ENCODE peak calls at places on chromosome 9, in four cellular contexts. One of them, this sample, is unnamed.
A peak's percentile ranks its signal among the peaks of the same experiment; 100 is the strongest.

GRCh38 chr9:134880484-134881312 is at the start of gene FCN2:
- DNase-seq in PC-9: no peak
- DNase-seq in PC-3: no peak
- DNase-seq in fibroblast of lung: no peak
- DNase-seq in this sample: no peak

GRCh38 chr9:95425910-95426551 is 90.7 kb downstream of the PTCH1 start:
- DNase-seq in PC-3: peak; percentile 55
- DNase-seq in fibroblast of lung: peak; percentile 50
- DNase-seq in PC-9: peak; percentile 20
- DNase-seq in this sample: peak; percentile 23

GRCh38 chr9:106974341-106974740 is 111.4 kb downstream of the ZNF462 start:
- DNase-seq in fibroblast of lung: no peak
- DNase-seq in PC-9: no peak
- DNase-seq in PC-3: no peak
- DNase-seq in this sample: no peak

GRCh38 chr9:9004844-9005243 is 1205.3 kb upstream of the DMAC1 start:
- DNase-seq in fibroblast of lung: peak; percentile 4
- DNase-seq in PC-9: no peak
- DNase-seq in PC-3: no peak
- DNase-seq in this sample: no peak

GRCh38 chr9:110788871-110789270 is 120.3 kb downstream of the MUSK start:
- DNase-seq in fibroblast of lung: no peak
- DNase-seq in PC-9: no peak
- DNase-seq in PC-3: no peak
- DNase-seq in this sample: no peak

GRCh38 chr9:81116340-81117207 is 572.8 kb downstream of the TLE1 start:
- DNase-seq in PC-3: peak; percentile 8
- DNase-seq in PC-9: no peak
- DNase-seq in fibroblast of lung: peak; percentile 12
- DNase-seq in this sample: no peak

GRCh38 chr9:72315510-72316287 is 49.3 kb downstream of the ZFAND5 start:
- DNase-seq in fibroblast of lung: peak; percentile 91
- DNase-seq in PC-3: peak; percentile 52
- DNase-seq in PC-9: peak; percentile 68
- DNase-seq in this sample: peak; percentile 56

GRCh38 chr9:6086006-6086655 is 70.7 kb upstream of the RANBP6 start:
- DNase-seq in PC-9: no peak
- DNase-seq in PC-3: no peak
- DNase-seq in fibroblast of lung: no peak
- DNase-seq in this sample: peak; percentile 8

GRCh38 chr9:78026947-78027346 is 4.7 kb downstream of the GNAQ start:
- DNase-seq in PC-9: no peak
- DNase-seq in PC-3: no peak
- DNase-seq in fibroblast of lung: peak; percentile 68
- DNase-seq in this sample: no peak

GRCh38 chr9:88736136-88736637 is 201.2 kb downstream of the NXNL2 start:
- DNase-seq in PC-3: no peak
- DNase-seq in PC-9: no peak
- DNase-seq in fibroblast of lung: peak; percentile 43
- DNase-seq in this sample: no peak

GRCh38 chr9:20624201-20625002 is 2.1 kb upstream of the MLLT3 start:
- DNase-seq in PC-9: peak; percentile 24
- DNase-seq in PC-3: peak; percentile 81
- DNase-seq in fibroblast of lung: peak; percentile 86
- DNase-seq in this sample: peak; percentile 62

GRCh38 chr9:124220551-124221451 is 36.9 kb upstream of the NEK6 start:
- DNase-seq in PC-3: peak; percentile 93
- DNase-seq in fibroblast of lung: peak; percentile 74
- DNase-seq in PC-9: peak; percentile 51
- DNase-seq in this sample: peak; percentile 45

GRCh38 chr9:86349271-86349670 is 4.9 kb downstream of the TUT7 start:
- DNase-seq in PC-3: peak; percentile 78
- DNase-seq in PC-9: no peak
- DNase-seq in fibroblast of lung: peak; percentile 39
- DNase-seq in this sample: no peak

GRCh38 chr9:131709741-131710499 is 30.0 kb downstream of the RAPGEF1 start:
- DNase-seq in fibroblast of lung: peak; percentile 19
- DNase-seq in PC-3: no peak
- DNase-seq in PC-9: no peak
- DNase-seq in this sample: peak; percentile 59

GRCh38 chr9:127965953-127966352 is 14.8 kb downstream of the EEIG1 start:
- DNase-seq in PC-3: no peak
- DNase-seq in PC-9: no peak
- DNase-seq in fibroblast of lung: no peak
- DNase-seq in this sample: peak; percentile 9

GRCh38 chr9:114272739-114273431 is 50.0 kb upstream of the ORM1 start:
- DNase-seq in PC-3: no peak
- DNase-seq in fibroblast of lung: no peak
- DNase-seq in PC-9: no peak
- DNase-seq in this sample: no peak

GRCh38 chr9:93053781-93054331 is 4.6 kb upstream of the SUSD3 start:
- DNase-seq in PC-3: no peak
- DNase-seq in fibroblast of lung: no peak
- DNase-seq in PC-9: no peak
- DNase-seq in this sample: no peak

GRCh38 chr9:113626735-113627495 is 163.4 kb downstream of the RGS3 start:
- DNase-seq in PC-9: no peak
- DNase-seq in fibroblast of lung: no peak
- DNase-seq in PC-3: no peak
- DNase-seq in this sample: no peak

GRCh38 chr9:20962487-20962886 is 69.0 kb downstream of the HACD4 start:
- DNase-seq in PC-9: no peak
- DNase-seq in fibroblast of lung: peak; percentile 15
- DNase-seq in PC-3: no peak
- DNase-seq in this sample: no peak

GRCh38 chr9:133897675-133898074 is 94.4 kb downstream of the VAV2 start:
- DNase-seq in fibroblast of lung: no peak
- DNase-seq in PC-3: no peak
- DNase-seq in PC-9: no peak
- DNase-seq in this sample: no peak

GRCh38 chr9:129561594-129562281 is 59.2 kb downstream of the C9orf50 start:
- DNase-seq in PC-9: no peak
- DNase-seq in PC-3: no peak
- DNase-seq in fibroblast of lung: peak; percentile 64
- DNase-seq in this sample: no peak

GRCh38 chr9:120856700-120857099 is 14.0 kb upstream of the PSMD5 start:
- DNase-seq in PC-3: no peak
- DNase-seq in PC-9: no peak
- DNase-seq in fibroblast of lung: no peak
- DNase-seq in this sample: no peak

GRCh38 chr9:93094294-93095204 is 1.5 kb upstream of the CARD19 start:
- DNase-seq in PC-3: no peak
- DNase-seq in fibroblast of lung: no peak
- DNase-seq in PC-9: no peak
- DNase-seq in this sample: no peak

GRCh38 chr9:120366646-120367019 is 213.3 kb downstream of the CDK5RAP2 start:
- DNase-seq in fibroblast of lung: peak; percentile 79
- DNase-seq in PC-3: peak; percentile 76
- DNase-seq in PC-9: peak; percentile 53
- DNase-seq in this sample: peak; percentile 93

GRCh38 chr9:81473708-81474107 is 215.6 kb downstream of the TLE1 start:
- DNase-seq in PC-9: no peak
- DNase-seq in fibroblast of lung: peak; percentile 65
- DNase-seq in PC-3: no peak
- DNase-seq in this sample: no peak

GRCh38 chr9:71767421-71768321 is 642 bp downstream of the CEMIP2 start:
- DNase-seq in fibroblast of lung: peak; percentile 29
- DNase-seq in PC-9: peak; percentile 26
- DNase-seq in PC-3: no peak
- DNase-seq in this sample: no peak

GRCh38 chr9:93297659-93298497 is 113.9 kb downstream of the WNK2 start:
- DNase-seq in fibroblast of lung: no peak
- DNase-seq in PC-9: no peak
- DNase-seq in PC-3: no peak
- DNase-seq in this sample: no peak

GRCh38 chr9:118693645-118694044 is 675.6 kb downstream of the BRINP1 start:
- DNase-seq in PC-9: no peak
- DNase-seq in fibroblast of lung: no peak
- DNase-seq in PC-3: no peak
- DNase-seq in this sample: no peak

GRCh38 chr9:134759001-134759607 is 117.5 kb downstream of the COL5A1 start:
- DNase-seq in PC-3: no peak
- DNase-seq in PC-9: no peak
- DNase-seq in fibroblast of lung: no peak
- DNase-seq in this sample: peak; percentile 59

GRCh38 chr9:134189167-134189474 is 24.8 kb upstream of the RNU6ATAC start:
- DNase-seq in PC-9: no peak
- DNase-seq in fibroblast of lung: no peak
- DNase-seq in PC-3: no peak
- DNase-seq in this sample: no peak

GRCh38 chr9:137309368-137310189 is 7.5 kb upstream of the NRARP start:
- DNase-seq in PC-3: no peak
- DNase-seq in PC-9: no peak
- DNase-seq in fibroblast of lung: no peak
- DNase-seq in this sample: no peak

GRCh38 chr9:129761293-129761900 is 8.6 kb upstream of the PTGES start:
- DNase-seq in PC-9: no peak
- DNase-seq in PC-3: no peak
- DNase-seq in fibroblast of lung: peak; percentile 94
- DNase-seq in this sample: peak; percentile 50

GRCh38 chr9:26888271-26888670 is 4.3 kb downstream of the CAAP1 start:
- DNase-seq in fibroblast of lung: no peak
- DNase-seq in PC-9: no peak
- DNase-seq in PC-3: no peak
- DNase-seq in this sample: no peak

GRCh38 chr9:109781086-109781485 is 1.1 kb downstream of the PALM2AKAP2 start:
- DNase-seq in PC-3: no peak
- DNase-seq in PC-9: no peak
- DNase-seq in fibroblast of lung: peak; percentile 54
- DNase-seq in this sample: no peak

GRCh38 chr9:74543145-74543544 is 46.0 kb downstream of the RORB start:
- DNase-seq in PC-9: no peak
- DNase-seq in fibroblast of lung: no peak
- DNase-seq in PC-3: no peak
- DNase-seq in this sample: no peak

DNA sequence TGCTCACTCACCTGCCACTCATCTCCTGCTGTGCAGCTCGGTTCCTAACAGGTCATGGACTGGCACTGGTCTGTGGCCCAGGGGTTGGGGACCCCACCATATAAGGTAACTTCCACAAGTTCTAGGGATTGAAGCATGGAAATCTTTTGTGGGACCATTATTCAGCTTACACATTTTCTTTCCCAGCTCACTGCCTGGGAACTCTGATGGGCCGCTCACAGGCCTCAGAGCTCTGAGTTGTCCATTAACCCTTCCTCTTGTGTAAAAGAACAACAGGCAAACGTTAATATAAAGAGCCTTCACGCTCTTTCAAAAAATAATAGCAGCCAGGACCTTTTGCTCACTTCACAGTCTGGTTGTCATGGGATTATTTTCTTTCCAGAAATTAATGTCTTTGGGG is 443.3 kb downstream of the AGTPBP1 start:
- DNase-seq in PC-9: no peak
- DNase-seq in fibroblast of lung: no peak
- DNase-seq in PC-3: no peak
- DNase-seq in this sample: no peak
- H3K4me2 ChIP-seq in PC-9: no peak overlapping the region
- H3K4me2 ChIP-seq in fibroblast of lung: no peak overlapping the region
- H3K4me2 ChIP-seq in PC-3: no peak overlapping the region
- H3K4me2 ChIP-seq in this sample: no peak overlapping the region

DNA sequence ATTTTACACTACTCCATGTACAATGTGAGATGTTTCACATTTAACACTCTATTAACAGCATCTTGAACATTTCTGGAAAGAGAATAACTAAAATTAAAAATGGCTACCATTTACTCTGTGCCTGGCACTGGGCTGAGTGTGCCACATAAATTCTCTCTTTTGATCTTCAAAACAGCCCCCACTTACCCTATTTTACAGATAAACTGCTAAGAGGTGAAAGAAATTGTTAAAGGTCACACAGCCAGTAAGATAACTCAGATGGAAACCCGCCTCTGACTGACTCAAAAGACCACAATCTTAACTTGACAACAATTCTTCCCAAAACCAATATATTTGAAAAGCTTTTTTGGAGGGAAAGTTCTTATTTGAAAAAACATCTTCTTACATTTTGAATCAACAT is 97.3 kb downstream of the MAPKAP1 start:
- DNase-seq in PC-9: no peak
- DNase-seq in fibroblast of lung: no peak
- DNase-seq in PC-3: no peak
- DNase-seq in this sample: no peak
- H4K20me1 ChIP-seq in PC-9: no peaks in the 10 kb centered on the region
- H4K20me1 ChIP-seq in fibroblast of lung: no peaks in the 10 kb centered on the region
- H4K20me1 ChIP-seq in PC-3: no peaks in the 10 kb centered on the region
- H4K20me1 ChIP-seq in this sample: peaks cover 77% of the 10 kb centered on the region

DNA sequence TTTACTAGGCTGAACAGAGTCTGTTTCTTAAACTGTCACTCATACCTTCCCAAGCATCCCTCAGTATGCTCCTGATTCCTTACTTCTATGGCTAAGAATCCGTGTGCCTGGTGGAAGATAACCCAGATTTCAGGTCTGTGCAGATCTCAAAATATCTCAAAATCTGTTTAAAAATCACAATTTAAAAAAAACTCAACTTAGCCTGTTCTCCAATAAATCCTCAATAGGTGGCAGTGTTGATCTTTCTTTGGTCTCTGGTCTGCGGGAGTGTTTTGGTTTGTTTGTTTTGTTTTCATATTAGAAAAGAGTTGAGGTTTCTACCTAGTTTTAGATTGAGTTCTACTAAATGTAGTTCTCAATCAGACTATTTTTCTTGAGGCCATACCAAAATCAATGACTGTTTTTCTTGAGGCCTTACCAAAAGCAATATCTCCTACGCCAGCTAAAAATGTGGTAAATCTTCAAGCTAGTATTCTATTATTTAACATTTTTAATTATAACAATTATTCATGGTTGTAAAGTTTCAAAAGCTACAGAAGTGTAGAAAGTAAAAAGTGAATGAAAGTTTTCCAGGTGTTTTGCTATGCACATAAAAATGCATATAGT is 57.9 kb downstream of the TGFBR1 start:
- DNase-seq in fibroblast of lung: peak; percentile 67
- DNase-seq in PC-9: no peak
- DNase-seq in PC-3: peak; percentile 51
- DNase-seq in this sample: peak; percentile 5
- TF ChIP-seq CTCF in fibroblast of lung: peak; percentile 59
- TF ChIP-seq CTCF in PC-9: peak; percentile 79
- TF ChIP-seq CTCF in PC-3: peak; percentile 76
- TF ChIP-seq CTCF in this sample: peak; percentile 74

GRCh38 chr9:90189306-90189705 is 453.3 kb downstream of the DIRAS2 start:
- DNase-seq in PC-3: no peak
- DNase-seq in PC-9: no peak
- DNase-seq in fibroblast of lung: no peak
- DNase-seq in this sample: no peak
- H3K4me2 ChIP-seq in PC-3: no peak overlapping the region
- H3K4me2 ChIP-seq in PC-9: no peak overlapping the region
- H3K4me2 ChIP-seq in fibroblast of lung: no peak overlapping the region
- H3K4me2 ChIP-seq in this sample: no peak overlapping the region

GRCh38 chr9:91897201-91897600 is 52.8 kb downstream of the ROR2 start:
- DNase-seq in PC-3: no peak
- DNase-seq in PC-9: no peak
- DNase-seq in fibroblast of lung: no peak
- DNase-seq in this sample: peak; percentile 64

GRCh38 chr9:91898451-91899433 is 51.3 kb downstream of the ROR2 start:
- DNase-seq in PC-9: no peak
- DNase-seq in fibroblast of lung: peak; percentile 51
- DNase-seq in PC-3: no peak
- DNase-seq in this sample: peak; percentile 8

GRCh38 chr9:91902465-91903125 is 47.4 kb downstream of the ROR2 start:
- DNase-seq in PC-9: no peak
- DNase-seq in fibroblast of lung: peak; percentile 53
- DNase-seq in PC-3: no peak
- DNase-seq in this sample: no peak

GRCh38 chr9:91900057-91900816 is 49.8 kb downstream of the ROR2 start:
- DNase-seq in PC-3: no peak
- DNase-seq in fibroblast of lung: no peak
- DNase-seq in PC-9: no peak
- DNase-seq in this sample: no peak

GRCh38 chr9:91899611-91900010 is 50.4 kb downstream of the ROR2 start:
- DNase-seq in fibroblast of lung: no peak
- DNase-seq in PC-9: no peak
- DNase-seq in PC-3: no peak
- DNase-seq in this sample: no peak
- H4K20me1 ChIP-seq in fibroblast of lung: no peaks in the 10 kb centered on the region
- H4K20me1 ChIP-seq in PC-9: no peaks in the 10 kb centered on the region
- H4K20me1 ChIP-seq in PC-3: no peaks in the 10 kb centered on the region
- H4K20me1 ChIP-seq in this sample: no peaks in the 10 kb centered on the region